ENCODE peak calls at places on chromosomes 7 and 10, in five cellular contexts. One of them, this sample, is unnamed.

GRCh38 chr7:150367677-150368097 is 935 bp upstream of the REPIN1 start:
- DNase-seq in A549: peak; percentile 83
- DNase-seq in K562: no peak
- DNase-seq in HepG2: no peak
- DNase-seq in GM12878: no peak
- DNase-seq in this sample: no peak

GRCh38 chr7:89027781-89028180 is 232.2 kb upstream of the TEX47 start:
- DNase-seq in A549: no peak
- DNase-seq in K562: no peak
- DNase-seq in HepG2: peak; percentile 3
- DNase-seq in GM12878: no peak
- DNase-seq in this sample: no peak

GRCh38 chr10:43407148-43407575 is 1.8 kb downstream of the HNRNPF start:
- DNase-seq in A549: no peak
- DNase-seq in K562: peak; percentile 69
- DNase-seq in HepG2: no peak
- DNase-seq in GM12878: no peak
- DNase-seq in this sample: peak; percentile 24

GRCh38 chr10:52895066-52895465 is 122.5 kb upstream of the MBL2 start:
- DNase-seq in A549: no peak
- DNase-seq in K562: no peak
- DNase-seq in HepG2: no peak
- DNase-seq in GM12878: no peak
- DNase-seq in this sample: no peak

GRCh38 chr10:47409866-47410256 is 25.8 kb upstream of the ZNF488 start:
- DNase-seq in A549: no peak
- DNase-seq in K562: no peak
- DNase-seq in HepG2: no peak
- DNase-seq in GM12878: no peak
- DNase-seq in this sample: no peak

GRCh38 chr7:125878990-125879389 is 949.4 kb upstream of the POT1 start:
- DNase-seq in A549: no peak
- DNase-seq in K562: no peak
- DNase-seq in HepG2: no peak
- DNase-seq in GM12878: no peak
- DNase-seq in this sample: no peak

GRCh38 chr7:25720427-25720826 is 431.6 kb upstream of the NFE2L3 start:
- DNase-seq in A549: peak; percentile 17
- DNase-seq in K562: no peak
- DNase-seq in HepG2: no peak
- DNase-seq in GM12878: no peak
- DNase-seq in this sample: no peak

GRCh38 chr7:80960228-80960627 is 41.4 kb upstream of the SEMA3C start:
- DNase-seq in A549: no peak
- DNase-seq in K562: no peak
- DNase-seq in HepG2: no peak
- DNase-seq in GM12878: no peak
- DNase-seq in this sample: no peak

GRCh38 chr10:132205650-132206376 is 19.1 kb downstream of the DPYSL4 start:
- DNase-seq in A549: no peak
- DNase-seq in K562: no peak
- DNase-seq in HepG2: no peak
- DNase-seq in GM12878: no peak
- DNase-seq in this sample: no peak

GRCh38 chr10:90888387-90888786 is 16.6 kb downstream of the RPP30 start:
- DNase-seq in A549: no peak
- DNase-seq in K562: no peak
- DNase-seq in HepG2: no peak
- DNase-seq in GM12878: no peak
- DNase-seq in this sample: no peak

GRCh38 chr7:151490706-151491105 is 29.0 kb downstream of the RHEB start:
- DNase-seq in A549: no peak
- DNase-seq in K562: no peak
- DNase-seq in HepG2: no peak
- DNase-seq in GM12878: no peak
- DNase-seq in this sample: no peak

GRCh38 chr7:139776486-139777303 is 1.1 kb downstream of the HIPK2 start:
- DNase-seq in A549: peak; percentile 52
- DNase-seq in K562: peak; percentile 64
- DNase-seq in HepG2: peak; percentile 39
- DNase-seq in GM12878: peak; percentile 36
- DNase-seq in this sample: no peak

GRCh38 chr7:132251327-132251659 is 325.0 kb downstream of the PLXNA4 start:
- DNase-seq in A549: no peak
- DNase-seq in K562: no peak
- DNase-seq in HepG2: peak; percentile 87
- DNase-seq in GM12878: no peak
- DNase-seq in this sample: peak; percentile 25

GRCh38 chr7:132145466-132145865 is 430.8 kb downstream of the PLXNA4 start:
- DNase-seq in A549: peak; percentile 80
- DNase-seq in K562: no peak
- DNase-seq in HepG2: no peak
- DNase-seq in GM12878: no peak
- DNase-seq in this sample: no peak

GRCh38 chr7:23011222-23011924 is 2.6 kb downstream of the HYCC1 start:
- DNase-seq in A549: no peak
- DNase-seq in K562: no peak
- DNase-seq in HepG2: no peak
- DNase-seq in GM12878: no peak
- DNase-seq in this sample: no peak

GRCh38 chr7:28986723-28987122 is 28.6 kb upstream of the TRIL start:
- DNase-seq in A549: no peak
- DNase-seq in K562: no peak
- DNase-seq in HepG2: no peak
- DNase-seq in GM12878: no peak
- DNase-seq in this sample: no peak

GRCh38 chr7:31763548-31763947 is 76.5 kb downstream of the PPP1R17 start:
- DNase-seq in A549: no peak
- DNase-seq in K562: peak; percentile 10
- DNase-seq in HepG2: no peak
- DNase-seq in GM12878: no peak
- DNase-seq in this sample: no peak

GRCh38 chr7:70044525-70044924 is 446.2 kb downstream of the AUTS2 start:
- DNase-seq in A549: no peak
- DNase-seq in K562: no peak
- DNase-seq in HepG2: no peak
- DNase-seq in GM12878: no peak
- DNase-seq in this sample: no peak

GRCh38 chr7:7201583-7202374 is 19.4 kb downstream of the C1GALT1 start:
- DNase-seq in A549: no peak
- DNase-seq in K562: no peak
- DNase-seq in HepG2: no peak
- DNase-seq in GM12878: peak; percentile 48
- DNase-seq in this sample: peak; percentile 69

GRCh38 chr7:88095-88926 is 104.1 kb upstream of the FAM20C start:
- DNase-seq in A549: no peak
- DNase-seq in K562: no peak
- DNase-seq in HepG2: no peak
- DNase-seq in GM12878: no peak
- DNase-seq in this sample: peak; percentile 49

GRCh38 chr7:22565315-22565811 is 65.4 kb upstream of the STEAP1B start:
- DNase-seq in A549: no peak
- DNase-seq in K562: peak; percentile 39
- DNase-seq in HepG2: no peak
- DNase-seq in GM12878: peak; percentile 45
- DNase-seq in this sample: no peak

GRCh38 chr7:115015619-115016018 is 93.7 kb downstream of the MDFIC start:
- DNase-seq in A549: peak; percentile 15
- DNase-seq in K562: no peak
- DNase-seq in HepG2: no peak
- DNase-seq in GM12878: no peak
- DNase-seq in this sample: no peak

GRCh38 chr7:132709971-132710567 is 133.8 kb upstream of the PLXNA4 start:
- DNase-seq in A549: no peak
- DNase-seq in K562: peak; percentile 38
- DNase-seq in HepG2: peak; percentile 10
- DNase-seq in GM12878: no peak
- DNase-seq in this sample: peak; percentile 22

GRCh38 chr7:26293569-26294308 is 2.1 kb downstream of the SNX10 start:
- DNase-seq in A549: no peak
- DNase-seq in K562: no peak
- DNase-seq in HepG2: no peak
- DNase-seq in GM12878: peak; percentile 83
- DNase-seq in this sample: no peak

GRCh38 chr7:39678935-39679690 is 55.7 kb downstream of the RALA start:
- DNase-seq in A549: no peak
- DNase-seq in K562: no peak
- DNase-seq in HepG2: no peak
- DNase-seq in GM12878: no peak
- DNase-seq in this sample: no peak

GRCh38 chr7:148715027-148715426 is 16.3 kb downstream of the CUL1 start:
- DNase-seq in A549: no peak
- DNase-seq in K562: no peak
- DNase-seq in HepG2: no peak
- DNase-seq in GM12878: no peak
- DNase-seq in this sample: no peak

GRCh38 chr10:98276316-98276715 is 8.3 kb upstream of the LOXL4 start:
- DNase-seq in A549: no peak
- DNase-seq in K562: no peak
- DNase-seq in HepG2: no peak
- DNase-seq in GM12878: no peak
- DNase-seq in this sample: no peak

GRCh38 chr7:113880467-113881040 is 38.3 kb downstream of the PPP1R3A start:
- DNase-seq in A549: no peak
- DNase-seq in K562: no peak
- DNase-seq in HepG2: no peak
- DNase-seq in GM12878: no peak
- DNase-seq in this sample: no peak

GRCh38 chr10:78540355-78541076 is 506.9 kb downstream of the RPS24 start:
- DNase-seq in A549: no peak
- DNase-seq in K562: no peak
- DNase-seq in HepG2: no peak
- DNase-seq in GM12878: no peak
- DNase-seq in this sample: no peak

GRCh38 chr7:141452911-141453310 is 98.3 kb upstream of the AGK start:
- DNase-seq in A549: no peak
- DNase-seq in K562: no peak
- DNase-seq in HepG2: no peak
- DNase-seq in GM12878: no peak
- DNase-seq in this sample: no peak

GRCh38 chr7:141455686-141456085 is 95.5 kb upstream of the AGK start:
- DNase-seq in A549: no peak
- DNase-seq in K562: no peak
- DNase-seq in HepG2: no peak
- DNase-seq in GM12878: no peak
- DNase-seq in this sample: no peak

GRCh38 chr7:141460781-141461715 is 90.2 kb upstream of the AGK start:
- DNase-seq in A549: no peak
- DNase-seq in K562: no peak
- DNase-seq in HepG2: no peak
- DNase-seq in GM12878: no peak
- DNase-seq in this sample: no peak

GRCh38 chr7:141454338-141454737 is 96.9 kb upstream of the AGK start:
- DNase-seq in A549: no peak
- DNase-seq in K562: no peak
- DNase-seq in HepG2: no peak
- DNase-seq in GM12878: no peak
- DNase-seq in this sample: no peak

GRCh38 chr7:141456298-141456697 is 94.9 kb upstream of the AGK start:
- DNase-seq in A549: no peak
- DNase-seq in K562: no peak
- DNase-seq in HepG2: no peak
- DNase-seq in GM12878: no peak
- DNase-seq in this sample: no peak
- TF ChIP-seq ESRRA in A549: no peak
- TF ChIP-seq ESRRA in K562: no peak
- TF ChIP-seq ESRRA in HepG2: no peak
- TF ChIP-seq ESRRA in GM12878: no peak
- TF ChIP-seq ESRRA in this sample: no peak

DNA sequence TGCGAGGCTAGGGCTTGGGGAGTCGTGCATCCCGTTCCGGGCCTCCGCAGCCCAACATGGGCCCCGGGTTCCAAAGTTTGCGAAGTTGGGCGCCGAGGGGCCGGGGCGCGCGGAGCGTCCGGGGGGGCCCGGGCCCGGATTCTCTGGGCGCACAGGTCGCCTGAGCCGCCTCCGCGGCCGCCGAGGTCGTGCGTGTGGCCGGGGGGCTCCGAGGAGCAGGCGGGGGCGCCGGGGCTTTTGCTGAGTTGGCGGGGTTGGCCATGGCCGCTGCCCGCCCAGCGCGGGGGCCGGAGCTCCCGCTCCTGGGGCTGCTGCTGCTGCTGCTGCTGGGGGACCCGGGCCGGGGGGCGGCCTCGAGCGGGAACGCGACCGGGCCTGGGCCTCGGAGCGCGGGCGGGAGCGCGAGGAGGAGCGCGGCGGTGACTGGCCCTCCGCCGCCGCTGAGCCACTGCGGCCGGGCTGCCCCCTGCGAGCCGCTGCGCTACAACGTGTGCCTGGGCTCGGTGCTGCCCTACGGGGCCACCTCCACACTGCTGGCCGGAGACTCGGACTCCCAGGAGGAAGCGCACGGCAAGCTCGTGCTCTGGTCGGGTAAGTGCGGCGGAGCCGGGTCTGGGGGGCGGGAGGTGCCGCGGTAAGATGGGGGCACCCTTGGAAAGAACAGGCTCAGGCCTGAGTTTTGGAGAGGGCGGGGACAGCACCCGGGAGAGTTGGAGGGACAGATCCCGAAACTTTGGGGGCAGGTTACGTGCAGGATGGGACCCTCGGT is 643 bp downstream of the SMO start:
- DNase-seq in A549: peak; percentile 48
- DNase-seq in K562: no peak
- DNase-seq in HepG2: no peak
- DNase-seq in GM12878: no peak
- DNase-seq in this sample: peak; percentile 46
- TF ChIP-seq ESRRA in A549: no peak
- TF ChIP-seq ESRRA in K562: no peak
- TF ChIP-seq ESRRA in HepG2: no peak
- TF ChIP-seq ESRRA in GM12878: no peak
- TF ChIP-seq ESRRA in this sample: no peak

GRCh38 chr10:74234569-74234968 is 83.5 kb downstream of the ADK start:
- DNase-seq in A549: no peak
- DNase-seq in K562: no peak
- DNase-seq in HepG2: no peak
- DNase-seq in GM12878: no peak
- DNase-seq in this sample: no peak
- TF ChIP-seq ESRRA in A549: no peak
- TF ChIP-seq ESRRA in K562: no peak
- TF ChIP-seq ESRRA in HepG2: no peak
- TF ChIP-seq ESRRA in GM12878: no peak
- TF ChIP-seq ESRRA in this sample: no peak

GRCh38 chr10:126468876-126469643 is 80.8 kb upstream of the ADAM12 start:
- DNase-seq in A549: no peak
- DNase-seq in K562: no peak
- DNase-seq in HepG2: no peak
- DNase-seq in GM12878: no peak
- DNase-seq in this sample: no peak

GRCh38 chr10:126465771-126466170 is 77.5 kb upstream of the ADAM12 start:
- DNase-seq in A549: no peak
- DNase-seq in K562: no peak
- DNase-seq in HepG2: no peak
- DNase-seq in GM12878: no peak
- DNase-seq in this sample: no peak

GRCh38 chr10:126468467-126468866 is 80.2 kb upstream of the ADAM12 start:
- DNase-seq in A549: no peak
- DNase-seq in K562: no peak
- DNase-seq in HepG2: no peak
- DNase-seq in GM12878: no peak
- DNase-seq in this sample: no peak

GRCh38 chr10:126474031-126474430 is 85.8 kb upstream of the ADAM12 start:
- DNase-seq in A549: no peak
- DNase-seq in K562: no peak
- DNase-seq in HepG2: no peak
- DNase-seq in GM12878: no peak
- DNase-seq in this sample: no peak

GRCh38 chr10:126469692-126470091 is 81.4 kb upstream of the ADAM12 start:
- DNase-seq in A549: no peak
- DNase-seq in K562: no peak
- DNase-seq in HepG2: no peak
- DNase-seq in GM12878: no peak
- DNase-seq in this sample: no peak
- TF ChIP-seq ESRRA in A549: no peak
- TF ChIP-seq ESRRA in K562: no peak
- TF ChIP-seq ESRRA in HepG2: no peak
- TF ChIP-seq ESRRA in GM12878: no peak
- TF ChIP-seq ESRRA in this sample: no peak

This sample was measured in WTC11.